ENCODE peak calls at places on chromosomes 3 and 15, in six cellular contexts. E, N, S, D, W and G are unnamed samples.
A peak's percentile ranks its signal among the peaks of the same experiment; 100 is the strongest.

GRCh38 chr3:17643691-17644090 is 98.7 kb downstream of the TBC1D5 start:
- DNase-seq in S (no peak), D (no peak), E (no peak), W (no peak), N (no peak), G (no peak)

GRCh38 chr15:63864186-63864585 is 30.4 kb upstream of the HERC1 start:
- DNase-seq in S (no peak), E (no peak), N (no peak), D (no peak), W (no peak), G (no peak)

GRCh38 chr3:70999730-71000129 is 583.8 kb downstream of the FOXP1 start:
- DNase-seq in N (no peak), E (no peak), S (no peak), W (no peak), D (no peak), G (peak; percentile 73)

GRCh38 chr3:178297204-178297603 is 239.0 kb upstream of the KCNMB2 start:
- DNase-seq in S (no peak), E (no peak), D (no peak), W (no peak), N (no peak), G (no peak)

GRCh38 chr15:23578521-23579150 is 13.2 kb downstream of the MKRN3 start:
- DNase-seq in D (no peak), E (peak; percentile 8), S (no peak), W (no peak), N (no peak), G (no peak)

GRCh38 chr3:195011231-195011834 is 259.6 kb downstream of the XXYLT1 start:
- DNase-seq in D (no peak), N (no peak), S (no peak), W (no peak), E (no peak), G (no peak)

GRCh38 chr15:38894260-38894948 is 329.8 kb upstream of the RASGRP1 start:
- DNase-seq in N (no peak), W (no peak), D (no peak), S (no peak), E (peak; percentile 75), G (peak; percentile 91)

GRCh38 chr3:43152649-43153048 is 46.8 kb upstream of the POMGNT2 start:
- DNase-seq in S (no peak), N (no peak), W (no peak), D (no peak), E (no peak), G (peak; percentile 39)

GRCh38 chr3:141052570-141053069 is 1.5 kb downstream of the SPSB4 start:
- DNase-seq in E (no peak), N (peak; percentile 60), W (no peak), D (no peak), S (peak; percentile 66), G (no peak)

GRCh38 chr3:40598338-40598737 is 73.6 kb downstream of the ZNF621 start:
- DNase-seq in N (no peak), E (no peak), W (no peak), S (no peak), D (no peak), G (no peak)

GRCh38 chr15:55916666-55917409 is 76.6 kb downstream of the NEDD4 start:
- DNase-seq in E (peak; percentile 57), W (no peak), D (no peak), S (no peak), N (no peak), G (no peak)

GRCh38 chr3:179606534-179607085 is 2.0 kb downstream of the NDUFB5 start:
- DNase-seq in N (no peak), W (no peak), E (no peak), S (no peak), D (no peak), G (no peak)

GRCh38 chr3:143551790-143552189 is 296.5 kb downstream of the SLC9A9 start:
- DNase-seq in D (no peak), E (no peak), N (no peak), W (no peak), S (no peak), G (no peak)

GRCh38 chr3:115885621-115886020 is 262.3 kb downstream of the GAP43 start:
- DNase-seq in D (peak; percentile 2), N (peak; percentile 10), W (no peak), S (no peak), E (no peak), G (no peak)

GRCh38 chr15:71103102-71103676 is 12.1 kb upstream of the THSD4 start:
- DNase-seq in E (peak; percentile 61), W (peak; percentile 15), D (no peak), S (peak; percentile 34), N (no peak), G (peak; percentile 38)
- TF ChIP-seq CTCF in E (peak; percentile 60), W (peak; percentile 52), D (no peak), S (peak; percentile 46), N (no peak), G (peak; percentile 48)

DNA sequence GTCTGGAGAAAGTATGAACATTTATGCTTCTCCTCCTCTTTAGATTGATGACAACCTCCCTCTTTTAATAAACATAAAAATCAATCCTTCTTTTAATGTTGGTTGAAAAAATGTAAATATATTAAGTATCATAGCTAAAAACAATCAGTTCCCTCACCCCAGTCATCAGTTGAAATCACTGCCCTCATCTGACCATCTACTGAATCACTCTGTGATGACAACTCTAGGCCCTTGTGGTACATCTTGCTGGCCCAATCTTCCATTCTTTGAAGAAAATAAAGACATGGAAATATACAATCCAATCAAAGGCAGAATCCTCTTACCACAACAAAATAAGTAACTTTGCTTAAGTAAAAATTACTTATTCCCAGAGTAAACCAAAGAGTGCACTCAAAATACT is 6.4 kb downstream of the AAGAB start:
- DNase-seq in S (no peak), D (no peak), N (no peak), E (no peak), W (no peak), G (no peak)
- TF ChIP-seq JUN in S (no peak), D (no peak), N (no peak), E (no peak), W (no peak), G (no peak)

GRCh38 chr3:171113716-171114115 is 87.2 kb upstream of the SLC2A2 start:
- DNase-seq in S (no peak), E (peak; percentile 8), W (peak; percentile 30), N (peak; percentile 45), D (peak; percentile 12), G (no peak)
- TF ChIP-seq CTCF in S (peak; percentile 46), E (no peak), W (no peak), N (no peak), D (peak; percentile 40), G (no peak)

GRCh38 chr3:16171825-16172224 is 2.7 kb upstream of the GALNT15 start:
- DNase-seq in E (no peak), D (no peak), W (no peak), N (no peak), S (no peak), G (no peak)

GRCh38 chr3:16173696-16174355 is 654 bp upstream of the GALNT15 start:
- DNase-seq in D (no peak), N (no peak), W (no peak), E (no peak), S (no peak), G (no peak)

GRCh38 chr3:16171009-16171408 is 3.5 kb upstream of the GALNT15 start:
- DNase-seq in N (no peak), W (no peak), E (no peak), S (no peak), D (no peak), G (no peak)

DNA sequence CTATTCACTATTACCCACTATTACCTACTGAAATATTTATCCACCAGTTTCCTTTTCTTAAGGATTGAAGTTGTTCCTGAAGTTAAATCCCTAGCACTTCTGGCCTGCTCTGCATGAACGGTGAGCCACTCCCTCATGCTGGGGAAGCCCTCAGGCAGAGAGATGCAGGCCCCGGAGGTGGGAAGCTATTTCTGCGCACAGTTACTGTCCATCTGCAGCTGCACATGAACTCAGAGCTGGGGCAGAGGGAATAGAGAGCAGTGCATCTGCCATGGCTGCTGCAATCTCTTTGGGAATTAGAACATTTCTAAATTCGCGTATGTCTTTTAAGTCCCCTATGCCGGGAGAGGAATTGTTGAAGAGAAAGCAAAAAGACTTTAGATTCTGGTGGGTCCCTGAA is 6.3 kb upstream of the GALNT15 start:
- DNase-seq in S (no peak), D (no peak), E (no peak), W (no peak), N (no peak), G (no peak)
- TF ChIP-seq JUN in S (no peak), D (no peak), E (no peak), W (no peak), N (no peak), G (no peak)

DNA sequence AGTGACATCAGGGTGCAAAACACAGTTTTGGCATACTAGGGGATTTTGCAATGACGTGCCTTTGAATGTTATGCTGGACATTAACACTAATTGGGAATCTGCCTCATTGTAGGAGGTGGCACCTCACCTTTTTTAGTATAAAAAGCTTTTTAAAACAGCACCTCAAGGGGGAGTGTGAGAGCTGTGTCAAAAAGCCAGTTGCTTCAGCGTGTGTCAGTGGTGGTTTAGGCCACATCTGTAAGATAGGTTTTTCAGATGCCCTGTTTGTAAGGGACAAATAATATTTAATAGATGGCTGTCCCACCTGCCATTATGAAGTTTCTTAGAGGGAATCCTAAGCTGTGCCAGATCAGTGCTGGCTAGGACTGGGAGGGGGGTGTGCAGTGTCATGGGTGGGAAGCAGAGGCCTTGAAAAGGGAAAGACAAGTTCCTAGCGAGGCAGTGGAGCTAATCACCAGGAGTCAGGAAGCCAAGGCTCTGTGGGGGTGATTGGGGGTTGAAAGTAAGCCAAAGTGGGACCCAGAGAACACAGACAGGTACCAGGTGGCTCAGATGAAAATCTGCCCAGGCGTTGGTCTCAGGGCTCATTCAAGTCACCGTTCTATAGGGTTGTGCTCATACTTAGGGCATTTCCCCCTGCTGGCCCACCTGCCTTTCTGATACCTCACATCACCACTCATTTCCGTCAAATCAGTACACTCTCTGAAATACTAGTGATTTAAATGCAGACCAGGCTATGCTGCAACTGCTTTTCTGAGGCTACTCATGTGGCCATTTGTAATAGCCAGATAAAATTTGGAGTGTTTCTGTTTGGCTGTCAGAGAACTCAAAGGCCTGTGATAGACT is 120.5 kb downstream of the BBX start:
- DNase-seq in W (no peak), E (peak; percentile 16), S (peak; percentile 58), N (no peak), D (peak; percentile 3), G (no peak)
- TF ChIP-seq CTCF in W (peak; percentile 22), E (peak; percentile 20), S (peak; percentile 46), N (no peak), D (no peak), G (no peak)

GRCh38 chr15:37098468-37099320 is 1.7 kb downstream of the MEIS2 start:
- DNase-seq in S (no peak), E (peak; percentile 14), N (no peak), D (peak; percentile 52), W (no peak), G (peak; percentile 56)

GRCh38 chr15:37101634-37102314 is 1.4 kb upstream of the MEIS2 start:
- DNase-seq in D (peak; percentile 85), N (peak; percentile 81), S (peak; percentile 87), W (peak; percentile 51), E (peak; percentile 82), G (peak; percentile 85)

GRCh38 chr15:37096878-37097568 is 3.3 kb downstream of the MEIS2 start:
- DNase-seq in D (peak; percentile 28), E (no peak), W (no peak), S (no peak), N (no peak), G (peak; percentile 62)

GRCh38 chr15:37100109-37100873 is at the start of gene MEIS2:
- DNase-seq in W (peak; percentile 83), N (peak; percentile 87), E (peak; percentile 93), D (peak; percentile 96), S (peak; percentile 82), G (peak; percentile 87)

GRCh38 chr15:37099321-37100108 is 834 bp downstream of the MEIS2 start:
- DNase-seq in E (peak; percentile 35), W (peak; percentile 66), S (no peak), N (no peak), D (peak; percentile 62), G (peak; percentile 46)
- TF ChIP-seq JUN in E (no peak), W (no peak), S (no peak), N (no peak), D (no peak), G (no peak)